ENCODE peak calls at places on chromosomes 11 and 22, in five cellular contexts. B is neural crest cell; Q is HTR-8/SVneo; Z is left ventricle myocardium superior; S is stimulated activated CD4-positive, alpha-beta T cell treated with anti-CD3 and anti-CD28 coated beads, Interleukin-15, amount 100 ng/mL, for 48 hours. G is an unnamed sample.

GRCh38 chr11:88036701-88037100 is 138.5 kb downstream of the RAB38 start:
- DNase-seq in B (no peak), S (no peak), Z (no peak), Q (no peak), G (no peak)

GRCh38 chr11:114200785-114201184 is 95.4 kb upstream of the NNMT start:
- DNase-seq in Q (no peak), B (no peak), Z (no peak), S (no peak), G (no peak)

GRCh38 chr11:71206186-71206585 is 46.2 kb downstream of the SHANK2 start:
- DNase-seq in B (no peak), S (no peak), Q (no peak), Z (peak; percentile 45), G (peak; percentile 72)

GRCh38 chr22:36282078-36282831 is 29.3 kb downstream of the APOL1 start:
- DNase-seq in S (no peak), B (no peak), Z (no peak), Q (no peak), G (no peak)

GRCh38 chr11:78350101-78350645 is 67.4 kb downstream of the GAB2 start:
- DNase-seq in S (no peak), Z (no peak), B (no peak), Q (no peak), G (peak; percentile 52)

GRCh38 chr11:4465411-4465810 is 16.3 kb downstream of the OR52K2 start:
- DNase-seq in S (no peak), B (no peak), Q (no peak), Z (no peak), G (no peak)

GRCh38 chr11:65558002-65558784 is at the start of gene LTBP3:
- DNase-seq in Q (peak; percentile 62), B (no peak), S (no peak), Z (peak; percentile 92), G (peak; percentile 81)

GRCh38 chr22:46961591-46962290 is 199.3 kb downstream of the TBC1D22A start:
- DNase-seq in S (no peak), B (no peak), Q (no peak), Z (no peak), G (no peak)

GRCh38 chr11:35796542-35796941 is 134.0 kb downstream of the TRIM44 start:
- DNase-seq in Q (peak; percentile 49), Z (no peak), S (no peak), B (no peak), G (no peak)

GRCh38 chr11:19938866-19939265 is 221.4 kb downstream of the DBX1 start:
- DNase-seq in S (no peak), Q (no peak), Z (no peak), B (no peak), G (no peak)

GRCh38 chr11:17719028-17719939 is at the start of gene MYOD1:
- DNase-seq in Z (no peak), B (no peak), Q (peak; percentile 48), S (no peak), G (peak; percentile 97)

GRCh38 chr11:109029927-109030326 is 365.1 kb downstream of the DDX10 start:
- DNase-seq in S (no peak), Z (no peak), Q (no peak), B (no peak), G (no peak)

GRCh38 chr22:20089977-20090729 is 10.1 kb downstream of the DGCR8 start:
- DNase-seq in S (no peak), B (no peak), Q (no peak), Z (peak; percentile 4), G (peak; percentile 49)

GRCh38 chr22:44372611-44373010 is 59.9 kb upstream of the SHISAL1 start:
- DNase-seq in Q (no peak), Z (no peak), B (no peak), S (no peak), G (no peak)

GRCh38 chr11:10600570-10601248 is 32.2 kb upstream of the LYVE1 start:
- DNase-seq in Z (no peak), Q (no peak), B (no peak), S (no peak), G (peak; percentile 53)

GRCh38 chr11:83744620-83745192 is 458.5 kb upstream of the CCDC90B start:
- DNase-seq in Z (no peak), B (no peak), S (no peak), Q (no peak), G (no peak)

GRCh38 chr11:96126917-96127595 is 203.1 kb upstream of the MTMR2 start:
- DNase-seq in Q (no peak), B (no peak), Z (no peak), S (no peak), G (no peak)

GRCh38 chr11:97557399-97557798 is 1167.6 kb downstream of the JRKL start:
- DNase-seq in B (no peak), Z (no peak), S (no peak), Q (peak; percentile 10), G (no peak)

GRCh38 chr22:27331526-27332281 is 469.9 kb downstream of the MN1 start:
- DNase-seq in B (peak; percentile 23), S (no peak), Z (peak; percentile 72), Q (peak; percentile 35), G (peak; percentile 15)

GRCh38 chr11:131744847-131745246 is 374.4 kb downstream of the NTM start:
- DNase-seq in Z (no peak), S (no peak), B (no peak), Q (no peak), G (no peak)

GRCh38 chr11:13276852-13277718 is 505 bp upstream of the BMAL1 start:
- DNase-seq in Q (peak; percentile 97), B (peak; percentile 90), Z (peak; percentile 99), S (peak; percentile 96), G (peak; percentile 96)

GRCh38 chr11:68782711-68783110 is 31.4 kb upstream of the TESMIN start:
- DNase-seq in B (no peak), S (no peak), Z (no peak), Q (no peak), G (no peak)

GRCh38 chr11:121889168-121889567 is 226.8 kb downstream of the BLID start:
- DNase-seq in Q (no peak), S (no peak), Z (no peak), B (no peak), G (peak; percentile 27)

GRCh38 chr22:42080287-42080686 is 787 bp downstream of the SMDT1 start:
- DNase-seq in B (no peak), Z (no peak), Q (no peak), S (no peak), G (peak; percentile 35)

GRCh38 chr11:19218216-19218615 is 16.4 kb upstream of the CSRP3 start:
- DNase-seq in S (no peak), Z (no peak), Q (no peak), B (no peak), G (no peak)

GRCh38 chr11:75565221-75565814 is 3.3 kb downstream of the SERPINH1 start:
- DNase-seq in B (no peak), S (no peak), Q (peak; percentile 57), Z (peak; percentile 76), G (peak; percentile 83)

GRCh38 chr11:134176284-134176683 is 47.5 kb downstream of the NCAPD3 start:
- DNase-seq in S (no peak), B (no peak), Z (no peak), Q (no peak), G (no peak)

GRCh38 chr11:92556435-92556834 is 331.8 kb downstream of the FAT3 start:
- DNase-seq in B (no peak), S (no peak), Q (no peak), Z (no peak), G (no peak)

GRCh38 chr11:102453286-102453797 is 777 bp upstream of the TMEM123 start:
- DNase-seq in Q (no peak), B (no peak), Z (peak; percentile 33), S (no peak), G (no peak)

G was measured in LHCN-M2.